ENCODE peak calls at places on chromosomes 3 and 15, in seven cellular contexts. One of them, this sample, is unnamed.
A peak's percentile ranks its signal among the peaks of the same experiment; 100 is the strongest.

GRCh38 chr15:64068133-64068532 is 21.8 kb upstream of the DAPK2 start:
- DNase-seq in left ventricle myocardium inferior: no peak
- DNase-seq in H9: no peak
- DNase-seq in mucosa of descending colon: no peak
- DNase-seq in omental fat pad: no peak
- DNase-seq in CD8-positive, alpha-beta T cell: no peak
- DNase-seq in CD4-positive, alpha-beta T cell: no peak
- DNase-seq in this sample: no peak

GRCh38 chr3:14508966-14509795 is 31.0 kb downstream of the GRIP2 start:
- DNase-seq in left ventricle myocardium inferior: peak; percentile 73
- DNase-seq in mucosa of descending colon: peak; percentile 77
- DNase-seq in H9: peak; percentile 89
- DNase-seq in CD4-positive, alpha-beta T cell: peak; percentile 79
- DNase-seq in omental fat pad: peak; percentile 79
- DNase-seq in CD8-positive, alpha-beta T cell: peak; percentile 66
- DNase-seq in this sample: peak; percentile 76

GRCh38 chr3:48930590-48930989 is 11.9 kb downstream of the ARIH2 start:
- DNase-seq in left ventricle myocardium inferior: no peak
- DNase-seq in omental fat pad: no peak
- DNase-seq in CD4-positive, alpha-beta T cell: no peak
- DNase-seq in H9: no peak
- DNase-seq in mucosa of descending colon: no peak
- DNase-seq in CD8-positive, alpha-beta T cell: no peak
- DNase-seq in this sample: no peak

GRCh38 chr3:74353039-74353438 is 261.4 kb downstream of the CNTN3 start:
- DNase-seq in CD8-positive, alpha-beta T cell: no peak
- DNase-seq in left ventricle myocardium inferior: no peak
- DNase-seq in mucosa of descending colon: no peak
- DNase-seq in H9: peak; percentile 28
- DNase-seq in omental fat pad: no peak
- DNase-seq in CD4-positive, alpha-beta T cell: no peak
- DNase-seq in this sample: no peak

GRCh38 chr3:138594150-138594934 is at the start of gene CEP70:
- DNase-seq in omental fat pad: peak; percentile 88
- DNase-seq in H9: peak; percentile 97
- DNase-seq in CD8-positive, alpha-beta T cell: peak; percentile 83
- DNase-seq in CD4-positive, alpha-beta T cell: peak; percentile 85
- DNase-seq in mucosa of descending colon: peak; percentile 95
- DNase-seq in left ventricle myocardium inferior: peak; percentile 94
- DNase-seq in this sample: peak; percentile 96

GRCh38 chr15:80780416-80781221 is 1.4 kb downstream of the CEMIP start:
- DNase-seq in CD4-positive, alpha-beta T cell: no peak
- DNase-seq in left ventricle myocardium inferior: peak; percentile 53
- DNase-seq in mucosa of descending colon: peak; percentile 76
- DNase-seq in H9: peak; percentile 84
- DNase-seq in omental fat pad: no peak
- DNase-seq in CD8-positive, alpha-beta T cell: no peak
- DNase-seq in this sample: peak; percentile 58

GRCh38 chr3:68997887-68998286 is 15.6 kb downstream of the EOGT start:
- DNase-seq in omental fat pad: no peak
- DNase-seq in CD8-positive, alpha-beta T cell: no peak
- DNase-seq in mucosa of descending colon: no peak
- DNase-seq in CD4-positive, alpha-beta T cell: no peak
- DNase-seq in H9: no peak
- DNase-seq in left ventricle myocardium inferior: no peak
- DNase-seq in this sample: no peak

GRCh38 chr15:89333959-89334509 is 590 bp downstream of the POLG start:
- DNase-seq in omental fat pad: no peak
- DNase-seq in H9: no peak
- DNase-seq in CD4-positive, alpha-beta T cell: no peak
- DNase-seq in left ventricle myocardium inferior: no peak
- DNase-seq in CD8-positive, alpha-beta T cell: no peak
- DNase-seq in mucosa of descending colon: no peak
- DNase-seq in this sample: no peak

GRCh38 chr15:68469162-68470048 is 37.4 kb upstream of the ITGA11 start:
- DNase-seq in omental fat pad: no peak
- DNase-seq in mucosa of descending colon: no peak
- DNase-seq in left ventricle myocardium inferior: no peak
- DNase-seq in CD8-positive, alpha-beta T cell: no peak
- DNase-seq in CD4-positive, alpha-beta T cell: no peak
- DNase-seq in H9: no peak
- DNase-seq in this sample: no peak

GRCh38 chr15:84840255-84840654 is 23.1 kb downstream of the ALPK3 start:
- DNase-seq in left ventricle myocardium inferior: no peak
- DNase-seq in CD4-positive, alpha-beta T cell: no peak
- DNase-seq in H9: no peak
- DNase-seq in mucosa of descending colon: no peak
- DNase-seq in CD8-positive, alpha-beta T cell: no peak
- DNase-seq in omental fat pad: no peak
- DNase-seq in this sample: no peak

GRCh38 chr3:142127941-142128658 is 21.2 kb downstream of the TFDP2 start:
- DNase-seq in H9: no peak
- DNase-seq in left ventricle myocardium inferior: no peak
- DNase-seq in omental fat pad: no peak
- DNase-seq in CD8-positive, alpha-beta T cell: no peak
- DNase-seq in CD4-positive, alpha-beta T cell: no peak
- DNase-seq in mucosa of descending colon: no peak
- DNase-seq in this sample: no peak

GRCh38 chr3:142124243-142124642 is 25.1 kb downstream of the TFDP2 start:
- DNase-seq in H9: no peak
- DNase-seq in left ventricle myocardium inferior: no peak
- DNase-seq in CD4-positive, alpha-beta T cell: no peak
- DNase-seq in CD8-positive, alpha-beta T cell: no peak
- DNase-seq in omental fat pad: no peak
- DNase-seq in mucosa of descending colon: no peak
- DNase-seq in this sample: no peak

GRCh38 chr3:142134799-142135325 is 14.5 kb downstream of the TFDP2 start:
- DNase-seq in omental fat pad: no peak
- DNase-seq in CD8-positive, alpha-beta T cell: no peak
- DNase-seq in CD4-positive, alpha-beta T cell: no peak
- DNase-seq in H9: no peak
- DNase-seq in mucosa of descending colon: no peak
- DNase-seq in left ventricle myocardium inferior: no peak
- DNase-seq in this sample: no peak

DNA sequence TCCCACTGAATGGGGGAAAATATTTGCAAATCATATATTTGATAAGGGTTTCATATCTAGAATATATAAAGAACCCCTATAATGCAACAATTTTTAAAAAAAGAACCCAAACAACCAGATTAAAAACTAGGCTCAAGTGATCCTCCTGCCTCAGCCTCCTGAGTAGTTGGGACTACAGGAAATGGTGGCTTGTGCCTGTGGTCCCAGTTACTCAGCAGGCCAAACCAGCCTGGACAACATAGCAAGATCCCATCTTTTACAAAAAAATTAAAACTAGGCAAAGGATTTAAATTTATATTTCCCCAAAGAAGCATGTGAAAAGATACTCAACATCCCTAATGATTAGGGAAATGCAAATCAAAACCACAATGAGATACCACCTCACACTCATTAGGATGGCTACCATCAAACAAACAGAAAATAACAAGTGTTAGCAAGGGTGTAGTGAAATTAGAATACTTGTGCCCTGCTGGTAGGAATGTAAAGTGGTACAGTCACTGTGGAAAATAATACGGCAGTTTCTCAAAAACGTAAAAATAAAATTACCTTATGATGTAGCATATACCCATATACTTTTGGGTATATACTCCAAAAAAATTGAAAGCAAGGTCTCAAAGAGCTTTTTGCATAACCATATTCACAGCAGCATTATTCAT is 19.7 kb downstream of the TFDP2 start:
- DNase-seq in H9: no peak
- DNase-seq in omental fat pad: no peak
- DNase-seq in CD8-positive, alpha-beta T cell: no peak
- DNase-seq in left ventricle myocardium inferior: no peak
- DNase-seq in mucosa of descending colon: no peak
- DNase-seq in CD4-positive, alpha-beta T cell: no peak
- DNase-seq in this sample: no peak
- TF ChIP-seq CTCF in H9: peak; percentile 47
- TF ChIP-seq CTCF in omental fat pad: no peak
- TF ChIP-seq CTCF in CD8-positive, alpha-beta T cell: no peak
- TF ChIP-seq CTCF in left ventricle myocardium inferior: no peak
- TF ChIP-seq CTCF in mucosa of descending colon: no peak
- TF ChIP-seq CTCF in CD4-positive, alpha-beta T cell: no peak
- TF ChIP-seq CTCF in this sample: no peak

DNA sequence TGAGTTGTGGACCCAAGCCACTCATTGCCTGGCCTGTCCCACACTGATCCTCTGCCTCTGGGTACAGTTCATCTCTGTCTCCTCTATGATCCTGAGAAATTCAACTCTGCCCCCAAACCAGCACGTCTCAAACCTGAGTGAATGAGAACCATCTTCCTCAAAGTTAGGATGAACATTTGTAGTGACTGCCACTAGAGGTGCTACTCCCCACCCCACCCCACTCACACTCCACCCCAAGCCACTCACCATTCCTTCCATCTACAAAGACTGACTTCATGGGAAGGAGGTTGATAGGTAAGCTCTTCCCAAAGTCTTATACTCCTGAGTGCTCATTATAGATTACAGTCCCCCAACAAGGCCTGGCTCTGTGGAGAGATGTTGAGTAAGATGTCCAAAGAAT is 43.8 kb downstream of the NEK10 start:
- DNase-seq in CD4-positive, alpha-beta T cell: no peak
- DNase-seq in left ventricle myocardium inferior: no peak
- DNase-seq in H9: no peak
- DNase-seq in omental fat pad: no peak
- DNase-seq in mucosa of descending colon: no peak
- DNase-seq in CD8-positive, alpha-beta T cell: no peak
- DNase-seq in this sample: no peak
- TF ChIP-seq CTCF in CD4-positive, alpha-beta T cell: no peak
- TF ChIP-seq CTCF in left ventricle myocardium inferior: no peak
- TF ChIP-seq CTCF in H9: peak; percentile 39
- TF ChIP-seq CTCF in omental fat pad: no peak
- TF ChIP-seq CTCF in mucosa of descending colon: no peak
- TF ChIP-seq CTCF in CD8-positive, alpha-beta T cell: no peak
- TF ChIP-seq CTCF in this sample: no peak

GRCh38 chr3:62667714-62668113 is 207.5 kb downstream of the CADPS start:
- DNase-seq in CD4-positive, alpha-beta T cell: no peak
- DNase-seq in mucosa of descending colon: no peak
- DNase-seq in CD8-positive, alpha-beta T cell: no peak
- DNase-seq in omental fat pad: no peak
- DNase-seq in left ventricle myocardium inferior: no peak
- DNase-seq in H9: peak; percentile 42
- DNase-seq in this sample: no peak
- TF ChIP-seq CTCF in CD4-positive, alpha-beta T cell: no peak
- TF ChIP-seq CTCF in mucosa of descending colon: no peak
- TF ChIP-seq CTCF in CD8-positive, alpha-beta T cell: no peak
- TF ChIP-seq CTCF in omental fat pad: no peak
- TF ChIP-seq CTCF in left ventricle myocardium inferior: no peak
- TF ChIP-seq CTCF in H9: peak; percentile 74
- TF ChIP-seq CTCF in this sample: no peak

GRCh38 chr3:187613557-187613956 is 56.6 kb downstream of the SST start:
- DNase-seq in CD8-positive, alpha-beta T cell: no peak
- DNase-seq in H9: no peak
- DNase-seq in mucosa of descending colon: no peak
- DNase-seq in CD4-positive, alpha-beta T cell: no peak
- DNase-seq in left ventricle myocardium inferior: no peak
- DNase-seq in omental fat pad: no peak
- DNase-seq in this sample: no peak

GRCh38 chr3:187615630-187616029 is 54.6 kb downstream of the SST start:
- DNase-seq in mucosa of descending colon: no peak
- DNase-seq in omental fat pad: no peak
- DNase-seq in CD8-positive, alpha-beta T cell: no peak
- DNase-seq in left ventricle myocardium inferior: no peak
- DNase-seq in CD4-positive, alpha-beta T cell: no peak
- DNase-seq in H9: no peak
- DNase-seq in this sample: no peak

GRCh38 chr3:187618732-187619131 is 51.5 kb downstream of the SST start:
- DNase-seq in H9: peak; percentile 52
- DNase-seq in CD8-positive, alpha-beta T cell: no peak
- DNase-seq in omental fat pad: no peak
- DNase-seq in left ventricle myocardium inferior: no peak
- DNase-seq in CD4-positive, alpha-beta T cell: no peak
- DNase-seq in mucosa of descending colon: no peak
- DNase-seq in this sample: no peak

GRCh38 chr3:187619461-187619860 is 50.7 kb downstream of the SST start:
- DNase-seq in mucosa of descending colon: no peak
- DNase-seq in CD4-positive, alpha-beta T cell: no peak
- DNase-seq in CD8-positive, alpha-beta T cell: no peak
- DNase-seq in omental fat pad: no peak
- DNase-seq in H9: no peak
- DNase-seq in left ventricle myocardium inferior: no peak
- DNase-seq in this sample: no peak

DNA sequence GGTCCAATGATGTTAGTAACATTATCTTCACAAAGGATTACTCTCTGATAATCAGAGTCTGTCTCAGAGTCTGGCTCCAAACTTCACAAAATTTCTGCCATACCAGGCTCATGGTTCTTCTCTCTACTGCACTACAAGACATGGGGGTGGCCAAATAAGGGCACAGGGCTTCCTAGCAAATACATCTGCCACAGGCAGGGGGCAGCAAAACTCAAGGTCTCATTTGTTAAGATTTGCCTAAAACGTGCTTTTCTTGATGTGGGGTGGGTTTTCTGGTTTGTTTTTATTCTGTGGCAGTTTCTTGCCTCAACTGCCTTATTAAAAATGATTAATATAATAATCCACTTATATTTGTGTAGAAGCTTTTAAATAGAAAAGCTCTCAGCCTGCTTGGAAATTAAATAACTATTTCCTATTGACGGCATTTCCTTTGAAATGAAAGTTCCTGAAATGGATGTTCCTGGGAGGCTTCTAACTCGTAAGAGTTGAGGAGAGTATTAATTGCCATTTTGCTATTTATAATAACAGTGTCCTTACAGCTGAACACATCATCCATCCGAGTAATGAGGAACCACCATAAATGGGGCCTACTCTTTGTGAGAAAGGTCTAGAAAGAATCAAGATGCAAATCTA is 53.8 kb downstream of the SST start:
- DNase-seq in left ventricle myocardium inferior: no peak
- DNase-seq in mucosa of descending colon: peak; percentile 48
- DNase-seq in omental fat pad: no peak
- DNase-seq in CD8-positive, alpha-beta T cell: peak; percentile 18
- DNase-seq in H9: peak; percentile 74
- DNase-seq in CD4-positive, alpha-beta T cell: peak; percentile 46
- DNase-seq in this sample: peak; percentile 51
- TF ChIP-seq CTCF in left ventricle myocardium inferior: peak; percentile 74
- TF ChIP-seq CTCF in mucosa of descending colon: peak; percentile 35
- TF ChIP-seq CTCF in omental fat pad: no peak
- TF ChIP-seq CTCF in CD8-positive, alpha-beta T cell: peak; percentile 70
- TF ChIP-seq CTCF in H9: peak; percentile 92
- TF ChIP-seq CTCF in CD4-positive, alpha-beta T cell: peak; percentile 76
- TF ChIP-seq CTCF in this sample: peak; percentile 75